ENCODE peak calls at places on chromosome 7, in eight cellular contexts. G is upper lobe of right lung, E is fibroblast of mammary gland, U is brain microvascular endothelial cell, Y is lower leg skin, N is endothelial cell of umbilical vein, X is tibial nerve, M is A549. I is an unnamed sample.

GRCh38 chr7:2483495-2483894 is 7.3 kb upstream of the GRIFIN start:
- DNase-seq in U (no peak), X (no peak), N (no peak), E (no peak), M (no peak), G (no peak), Y (no peak), I (no peak)

GRCh38 chr7:107891619-107892366 is 810 bp downstream of the DLD start:
- DNase-seq in Y (no peak), N (peak), M (no peak), U (peak), G (no peak), E (peak), X (no peak), I (no peak)

GRCh38 chr7:137772748-137773147 is 74.0 kb downstream of the DGKI start:
- DNase-seq in X (no peak), Y (no peak), N (peak), U (peak), M (no peak), G (no peak), E (peak), I (peak)

GRCh38 chr7:20329389-20330175 is 1.1 kb upstream of the ITGB8 start:
- DNase-seq in X (peak), E (peak), G (peak), M (peak), Y (peak), U (peak), N (peak), I (peak)

GRCh38 chr7:30968294-30968693 is 4.5 kb downstream of the GHRHR start:
- DNase-seq in E (no peak), N (no peak), Y (no peak), U (no peak), X (no peak), M (no peak), G (no peak), I (no peak)

GRCh38 chr7:45181991-45182855 is 24.6 kb downstream of the RAMP3 start:
- DNase-seq in Y (no peak), N (no peak), E (no peak), U (no peak), G (peak), M (no peak), X (no peak), I (peak)

GRCh38 chr7:115435178-115435577 is 513.3 kb downstream of the MDFIC start:
- DNase-seq in N (no peak), M (no peak), Y (no peak), X (no peak), E (no peak), U (no peak), G (no peak), I (no peak)

GRCh38 chr7:35722054-35722849 is 27.3 kb upstream of the HERPUD2 start:
- DNase-seq in U (no peak), Y (no peak), N (no peak), M (no peak), G (no peak), X (no peak), E (no peak), I (no peak)

GRCh38 chr7:54839538-54840213 is 80.7 kb upstream of the SEC61G start:
- DNase-seq in Y (peak), G (peak), X (peak), M (peak), U (peak), N (peak), E (peak), I (no peak)

GRCh38 chr7:134747326-134747725 is 32.1 kb upstream of the CALD1 start:
- DNase-seq in M (no peak), G (no peak), U (no peak), E (no peak), N (peak), X (no peak), Y (no peak), I (no peak)

GRCh38 chr7:118872568-118872967 is 648.1 kb downstream of the ANKRD7 start:
- DNase-seq in G (no peak), N (no peak), E (no peak), M (no peak), U (no peak), X (no peak), Y (peak), I (no peak)

GRCh38 chr7:151626422-151627115 is 106.9 kb upstream of the RHEB start:
- DNase-seq in X (no peak), Y (no peak), M (peak), N (no peak), G (no peak), E (no peak), U (no peak), I (peak)

GRCh38 chr7:137975223-137975622 is 26.7 kb downstream of the CREB3L2 start:
- DNase-seq in N (no peak), U (peak), Y (no peak), X (no peak), M (no peak), E (peak), G (no peak), I (peak)

GRCh38 chr7:36188266-36188665 is 35.2 kb downstream of the EEPD1 start:
- DNase-seq in Y (no peak), E (no peak), U (no peak), G (no peak), N (no peak), X (no peak), M (no peak), I (peak)

GRCh38 chr7:63024446-63024845 is 974.2 kb upstream of the ZNF722 start:
- DNase-seq in N (no peak), U (no peak), M (no peak), G (no peak), E (no peak), X (no peak), Y (no peak), I (no peak)

GRCh38 chr7:2037805-2038635 is 194.7 kb downstream of the MAD1L1 start:
- DNase-seq in Y (no peak), G (peak), U (no peak), E (peak), N (peak), X (peak), M (no peak), I (no peak)

GRCh38 chr7:38796636-38797501 is 112.1 kb downstream of the VPS41 start:
- DNase-seq in G (no peak), Y (peak), N (peak), M (peak), E (peak), U (peak), X (peak), I (no peak)

GRCh38 chr7:104089622-104090021 is 100.2 kb upstream of the RELN start:
- DNase-seq in M (no peak), G (no peak), N (no peak), Y (no peak), X (no peak), U (no peak), E (no peak), I (no peak)

GRCh38 chr7:2405601-2406345 is 2.4 kb downstream of the CHST12 start:
- DNase-seq in X (no peak), U (no peak), G (no peak), N (no peak), E (no peak), Y (no peak), M (no peak), I (no peak)

GRCh38 chr7:108449577-108449920 is 6.7 kb downstream of the NRCAM start:
- DNase-seq in E (no peak), N (no peak), X (no peak), U (no peak), G (no peak), Y (no peak), M (no peak), I (no peak)

GRCh38 chr7:141275350-141275749 is 201.5 kb downstream of the TMEM178B start:
- DNase-seq in E (no peak), N (no peak), M (no peak), G (no peak), X (no peak), U (no peak), Y (no peak), I (no peak)

GRCh38 chr7:33841658-33842057 is 63.7 kb upstream of the BMPER start:
- DNase-seq in M (peak), X (peak), Y (peak), U (peak), N (peak), G (no peak), E (peak), I (no peak)

GRCh38 chr7:127158659-127159058 is 94.1 kb downstream of the GRM8 start:
- DNase-seq in Y (no peak), E (no peak), N (no peak), G (no peak), M (no peak), X (no peak), U (no peak), I (no peak)

GRCh38 chr7:76048668-76048988 is 722 bp downstream of the MDH2 start:
- DNase-seq in U (no peak), X (no peak), N (no peak), M (peak), G (peak), E (no peak), Y (no peak), I (no peak)

GRCh38 chr7:109387530-109387929 is 817.9 kb downstream of the DNAJB9 start:
- DNase-seq in Y (no peak), E (no peak), G (peak), U (no peak), X (no peak), N (no peak), M (no peak), I (peak)

GRCh38 chr7:128841171-128841690 is 11.0 kb downstream of the FLNC start:
- DNase-seq in N (no peak), E (no peak), G (peak), Y (no peak), U (no peak), M (no peak), X (no peak), I (no peak)

GRCh38 chr7:111911166-111911961 is 294.8 kb downstream of the DOCK4 start:
- DNase-seq in Y (no peak), M (no peak), G (no peak), E (no peak), N (peak), X (no peak), U (no peak), I (no peak)

GRCh38 chr7:33050425-33051318 is 11.9 kb downstream of the NT5C3A start:
- DNase-seq in E (peak), G (no peak), U (peak), X (peak), N (peak), Y (no peak), M (peak), I (no peak)

GRCh38 chr7:151051108-151051507 is 2.8 kb downstream of the ASIC3 start:
- DNase-seq in G (peak), U (peak), N (peak), Y (no peak), E (peak), M (no peak), X (no peak), I (peak)

GRCh38 chr7:130384841-130385599 is 4.7 kb downstream of the CPA1 start:
- DNase-seq in U (no peak), G (no peak), E (no peak), Y (no peak), M (no peak), N (no peak), X (no peak), I (no peak)

GRCh38 chr7:143909863-143910262 is 7.9 kb upstream of the TCAF1 start:
- DNase-seq in U (no peak), E (peak), Y (no peak), G (no peak), M (no peak), X (no peak), N (no peak), I (no peak)

GRCh38 chr7:143910473-143911248 is 8.7 kb upstream of the TCAF1 start:
- DNase-seq in G (no peak), E (no peak), U (no peak), M (no peak), Y (no peak), N (no peak), X (no peak), I (no peak)

GRCh38 chr7:143913945-143914615 is 12.1 kb upstream of the TCAF1 start:
- DNase-seq in U (no peak), Y (no peak), G (no peak), N (no peak), X (no peak), M (no peak), E (no peak), I (no peak)

GRCh38 chr7:143914938-143915337 is 13.0 kb upstream of the TCAF1 start:
- DNase-seq in G (no peak), M (no peak), N (no peak), Y (no peak), U (no peak), X (no peak), E (no peak), I (no peak)
- TF ChIP-seq CTCF in G (no peak), M (no peak), N (no peak), Y (no peak), U (no peak), X (no peak), E (no peak), I (no peak)

DNA sequence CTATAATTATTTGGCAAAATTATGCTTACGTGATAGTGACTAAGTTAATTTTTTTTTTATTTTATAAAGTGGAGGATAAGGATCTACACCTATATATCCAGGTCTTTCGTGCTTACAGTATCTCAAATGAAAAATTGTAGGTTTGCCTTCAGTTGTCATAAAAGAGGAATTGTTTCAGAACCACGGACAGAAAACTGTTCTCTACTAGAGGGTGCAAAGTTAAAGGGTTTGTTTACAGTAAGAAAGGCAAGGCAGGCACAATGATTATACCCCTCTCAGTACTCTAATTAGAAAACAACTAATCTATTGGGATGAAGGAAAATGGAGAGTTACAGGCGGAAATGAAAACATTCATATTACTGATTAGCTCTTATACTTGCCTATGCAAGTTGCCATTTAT is 1.5 kb downstream of the PCLO start:
- DNase-seq in U (no peak), Y (no peak), X (no peak), E (no peak), M (no peak), G (no peak), N (peak), I (no peak)
- H3K4me3 ChIP-seq in U (no peak), Y (no peak), X (no peak), E (no peak), M (no peak), G (peak), N (no peak), I (peak)

GRCh38 chr7:86913709-86914108 is 145.7 kb downstream of the ELAPOR2 start:
- DNase-seq in M (no peak), N (no peak), Y (no peak), G (no peak), E (peak), X (no peak), U (no peak), I (no peak)

GRCh38 chr7:86908948-86909347 is 150.5 kb downstream of the ELAPOR2 start:
- DNase-seq in M (no peak), X (no peak), N (no peak), U (no peak), G (no peak), Y (no peak), E (peak), I (no peak)

GRCh38 chr7:86916277-86916825 is 143.1 kb downstream of the ELAPOR2 start:
- DNase-seq in E (no peak), N (no peak), G (no peak), M (no peak), X (no peak), U (no peak), Y (no peak), I (no peak)

GRCh38 chr7:86914468-86915054 is 144.9 kb downstream of the ELAPOR2 start:
- DNase-seq in N (peak), X (no peak), G (no peak), Y (no peak), E (peak), U (no peak), M (no peak), I (no peak)

DNA sequence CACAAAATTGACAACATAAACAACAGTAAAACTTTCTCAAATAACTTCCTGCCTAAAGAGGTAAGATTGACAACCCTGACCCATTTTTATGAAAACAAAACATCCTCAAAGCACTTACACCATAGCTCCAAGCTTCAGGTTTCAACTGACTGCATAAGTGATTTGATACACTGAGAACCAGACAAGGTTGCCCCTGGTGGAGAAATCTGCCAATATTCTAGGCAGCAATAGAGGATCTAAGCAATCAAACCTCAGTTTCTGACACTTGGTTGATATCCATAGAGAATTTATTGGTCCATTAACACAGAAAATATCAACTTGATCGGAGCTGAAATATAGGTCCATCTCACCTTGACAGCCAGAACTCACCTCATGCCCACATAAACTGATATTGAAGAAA is 147.8 kb downstream of the ELAPOR2 start:
- DNase-seq in E (peak), N (no peak), X (no peak), Y (no peak), M (no peak), G (no peak), U (no peak), I (no peak)
- TF ChIP-seq CTCF in E (peak), N (no peak), X (no peak), Y (no peak), M (no peak), G (no peak), U (no peak), I (no peak)

DNA sequence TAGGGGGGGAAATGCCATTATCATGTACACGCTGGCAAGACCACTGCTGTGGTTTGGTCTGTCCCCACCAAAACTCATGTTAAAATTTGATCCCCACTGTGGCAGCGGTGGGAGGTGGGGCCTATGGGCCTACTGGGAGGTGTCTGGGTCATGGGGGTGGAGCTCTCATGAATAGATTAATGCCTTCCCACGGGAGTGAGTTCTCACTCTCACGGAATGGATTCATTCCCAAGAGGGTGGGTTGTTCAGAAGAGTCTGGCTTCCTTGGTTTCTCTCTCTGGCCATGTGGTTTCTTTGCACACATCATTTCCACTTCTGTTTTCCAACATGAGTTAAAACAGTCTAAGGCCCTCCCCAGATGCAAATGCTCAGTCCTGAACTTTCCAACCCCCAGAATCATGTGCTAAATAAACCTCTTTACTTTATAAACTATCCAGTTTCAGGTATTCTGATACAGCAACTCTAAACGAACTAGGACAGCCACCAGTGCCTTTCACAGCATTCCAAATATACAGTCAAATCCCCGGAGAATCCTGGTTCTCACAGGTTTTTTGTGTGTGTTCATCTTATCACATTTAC is 44.3 kb downstream of the SMURF1 start:
- DNase-seq in N (no peak), Y (no peak), E (peak), G (no peak), U (peak), M (no peak), X (no peak), I (no peak)
- H3K4me3 ChIP-seq in N (no peak), Y (no peak), E (no peak), G (no peak), U (no peak), M (no peak), X (no peak), I (no peak)